ENCODE peak calls at places on chromosomes 7 and 10, in nine cellular contexts. C is NT2/D1, Z is neural progenitor cell, R is endodermal cell, O is HepG2, M is H9, A is mesendoderm, P is fibroblast of lung, J is SK-N-SH. W is an unnamed sample. For H3K4me1, the result is how much of the 10 kb centered on the place peaks cover.

GRCh38 chr10:70559861-70560260 is 42.7 kb downstream of the PRF1 start:
- DNase-seq in C (no peak), Z (no peak), R (no peak), O (no peak), M (no peak), A (peak), P (no peak), J (no peak), W (no peak)

GRCh38 chr7:47720141-47720906 is 138.4 kb upstream of the TNS3 start:
- DNase-seq in C (no peak), Z (no peak), R (no peak), O (no peak), M (no peak), A (no peak), P (peak), J (peak), W (no peak)

GRCh38 chr7:143901360-143901709 is 641 bp downstream of the TCAF1 start:
- DNase-seq in C (peak), Z (no peak), R (peak), O (peak), M (no peak), A (no peak), P (no peak), J (no peak), W (peak)

GRCh38 chr7:80028717-80029116 is 105.9 kb upstream of the GNAI1 start:
- DNase-seq in C (no peak), Z (no peak), R (no peak), O (no peak), M (no peak), A (no peak), P (no peak), J (no peak), W (no peak)

GRCh38 chr10:75926763-75927162 is 495.3 kb downstream of the LRMDA start:
- DNase-seq in C (no peak), Z (peak), R (peak), O (no peak), M (no peak), A (peak), P (no peak), J (no peak), W (peak)

GRCh38 chr7:4749363-4749762 is 26.1 kb upstream of the AP5Z1 start:
- DNase-seq in C (no peak), Z (no peak), R (no peak), O (no peak), M (no peak), A (no peak), P (no peak), J (no peak), W (no peak)

GRCh38 chr10:110833234-110833940 is 38.3 kb upstream of the PDCD4 start:
- DNase-seq in C (no peak), Z (no peak), R (peak), O (peak), M (no peak), A (no peak), P (no peak), J (no peak), W (no peak)

GRCh38 chr10:130171196-130171595 is 35.0 kb downstream of the GLRX3 start:
- DNase-seq in C (no peak), Z (no peak), R (no peak), O (no peak), M (no peak), A (no peak), P (no peak), J (no peak), W (no peak)

GRCh38 chr7:10672186-10672585 is 301.5 kb upstream of the PHF14 start:
- DNase-seq in C (no peak), Z (peak), R (no peak), O (no peak), M (no peak), A (peak), P (no peak), J (no peak), W (no peak)

GRCh38 chr10:132877473-132877872 is 64.9 kb downstream of the CFAP46 start:
- DNase-seq in C (no peak), Z (no peak), R (peak), O (no peak), M (no peak), A (no peak), P (no peak), J (no peak), W (no peak)

GRCh38 chr7:157702311-157703023 is 365.7 kb downstream of the DNAJB6 start:
- DNase-seq in C (no peak), Z (no peak), R (peak), O (no peak), M (no peak), A (no peak), P (no peak), J (peak), W (no peak)

GRCh38 chr10:88228130-88228529 is 355.0 kb downstream of the RNLS start:
- DNase-seq in C (no peak), Z (no peak), R (no peak), O (no peak), M (no peak), A (no peak), P (no peak), J (no peak), W (no peak)

GRCh38 chr10:79018591-79019011 is 50.2 kb upstream of the ZMIZ1 start:
- DNase-seq in C (no peak), Z (no peak), R (no peak), O (no peak), M (no peak), A (no peak), P (peak), J (peak), W (no peak)

GRCh38 chr7:30728591-30729100 is 23.3 kb upstream of the INMT start:
- DNase-seq in C (no peak), Z (no peak), R (no peak), O (no peak), M (no peak), A (no peak), P (no peak), J (no peak), W (no peak)

GRCh38 chr10:69421611-69422308 is 5.0 kb upstream of the TACR2 start:
- DNase-seq in C (no peak), Z (no peak), R (no peak), O (no peak), M (no peak), A (no peak), P (peak), J (no peak), W (no peak)

GRCh38 chr7:152202056-152202455 is 176.6 kb downstream of the GALNT11 start:
- DNase-seq in C (no peak), Z (no peak), R (no peak), O (no peak), M (no peak), A (no peak), P (peak), J (no peak), W (no peak)

GRCh38 chr7:75571209-75571608 is 79.1 kb downstream of the SPDYE5 start:
- DNase-seq in C (no peak), Z (peak), R (no peak), O (no peak), M (no peak), A (no peak), P (no peak), J (no peak), W (no peak)

GRCh38 chr7:127541548-127541947 is 43.8 kb downstream of the GCC1 start:
- DNase-seq in C (no peak), Z (no peak), R (no peak), O (no peak), M (no peak), A (no peak), P (no peak), J (peak), W (no peak)

DNA sequence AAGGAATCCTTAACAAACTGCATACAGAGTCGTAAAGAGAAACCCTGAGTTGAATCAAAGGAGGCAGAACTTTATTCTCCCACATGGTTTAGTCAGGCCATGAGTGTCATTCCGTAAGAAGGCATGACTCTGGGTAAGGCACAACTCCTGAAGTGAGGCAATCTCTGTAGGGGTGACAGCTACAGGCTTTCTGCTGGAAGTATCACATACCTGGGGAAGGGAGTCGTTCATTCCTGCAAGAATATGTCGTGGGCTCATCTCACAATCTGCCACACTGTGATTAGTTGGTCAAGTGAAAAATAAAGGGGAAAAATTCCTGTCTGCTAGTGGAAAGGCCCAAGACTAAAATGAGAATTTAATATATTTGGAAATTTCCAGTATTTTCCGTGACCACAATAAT is 392.6 kb downstream of the POM121L12 start:
- DNase-seq in C (no peak), Z (no peak), R (no peak), O (no peak), M (no peak), A (peak), P (no peak), J (no peak), W (no peak)
- H3K4me1 ChIP-seq in C (under half), Z (under half), R (under half), O (under half), M (under half), A (under half), P (under half), J (under half), W (under half)

GRCh38 chr7:2527505-2528464 is 8.2 kb downstream of the LFNG start:
- DNase-seq in C (no peak), Z (no peak), R (no peak), O (peak), M (no peak), A (no peak), P (peak), J (no peak), W (peak)

GRCh38 chr7:2526659-2527504 is 7.3 kb downstream of the LFNG start:
- DNase-seq in C (no peak), Z (no peak), R (no peak), O (no peak), M (no peak), A (no peak), P (no peak), J (no peak), W (peak)

GRCh38 chr7:2528481-2529095 is 9.0 kb downstream of the LFNG start:
- DNase-seq in C (no peak), Z (no peak), R (no peak), O (no peak), M (no peak), A (no peak), P (no peak), J (no peak), W (no peak)

GRCh38 chr7:2529161-2530075 is 9.8 kb downstream of the LFNG start:
- DNase-seq in C (no peak), Z (no peak), R (no peak), O (no peak), M (no peak), A (no peak), P (peak), J (no peak), W (peak)

DNA sequence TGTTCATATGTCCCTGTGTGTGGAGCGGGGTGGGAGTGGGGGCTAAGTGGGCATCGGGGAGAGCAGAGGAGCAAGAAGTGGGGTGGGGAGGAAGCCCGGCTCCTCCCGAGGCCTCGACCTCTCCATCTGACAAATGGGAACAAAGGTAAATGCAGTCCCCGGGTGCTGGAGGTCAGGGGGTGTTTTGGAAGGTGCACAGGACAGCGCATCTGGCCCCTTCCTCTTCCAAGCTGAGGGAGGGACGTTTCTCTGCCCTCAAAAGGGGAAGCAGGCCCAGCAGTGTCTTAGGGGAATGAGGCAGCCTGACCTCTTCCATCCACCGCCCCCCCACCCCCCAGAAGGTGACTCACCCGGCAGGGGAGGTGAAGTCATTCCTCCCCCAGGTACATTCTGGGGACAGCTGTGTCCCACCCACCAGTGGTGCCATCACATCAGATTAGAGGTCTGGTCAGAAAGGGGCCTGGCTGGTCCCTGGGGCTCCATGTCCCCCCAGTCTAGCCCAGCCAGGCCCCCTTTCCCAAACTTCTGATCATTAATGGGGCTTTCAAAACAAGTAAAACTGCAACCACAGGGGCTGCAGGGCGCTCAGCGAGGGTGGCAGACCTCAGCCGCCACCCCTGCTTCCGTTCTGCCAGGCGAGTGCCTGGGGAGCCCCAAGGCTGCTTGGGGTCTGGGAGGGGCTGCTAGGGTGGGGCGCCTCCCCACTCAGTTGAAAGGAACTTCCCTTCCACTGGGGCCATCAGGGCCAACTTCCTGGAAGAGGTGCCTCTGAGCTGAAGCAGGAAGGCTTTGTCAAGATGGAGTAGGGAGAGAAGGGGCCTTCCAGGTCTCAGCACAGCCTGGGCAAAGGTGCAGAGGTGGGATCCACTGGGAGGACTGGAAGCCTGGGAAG is 10.7 kb downstream of the LFNG start:
- DNase-seq in C (no peak), Z (peak), R (no peak), O (no peak), M (no peak), A (no peak), P (no peak), J (no peak), W (peak)
- H3K9ac ChIP-seq in C (peak), Z (no peak), R (no peak), O (no peak), M (no peak), A (no peak), P (no peak), J (peak), W (no peak)

GRCh38 chr10:95516774-95517373 is 44.3 kb downstream of the SORBS1 start:
- DNase-seq in C (no peak), Z (no peak), R (no peak), O (no peak), M (no peak), A (no peak), P (no peak), J (no peak), W (no peak)
- H3K4me1 ChIP-seq in C (under half), Z (under half), R (under half), O (half or more), M (under half), A (under half), P (under half), J (under half), W (under half)

GRCh38 chr7:100627238-100627549 is 14.2 kb downstream of the TFR2 start:
- DNase-seq in C (no peak), Z (no peak), R (no peak), O (no peak), M (no peak), A (no peak), P (no peak), J (no peak), W (no peak)
- H3K9ac ChIP-seq in C (peak), Z (no peak), R (no peak), O (no peak), M (no peak), A (no peak), P (no peak), J (no peak), W (no peak)

GRCh38 chr10:8402469-8403074 is 348.1 kb downstream of the GATA3 start:
- DNase-seq in C (no peak), Z (no peak), R (no peak), O (no peak), M (no peak), A (no peak), P (no peak), J (no peak), W (no peak)

GRCh38 chr10:8396675-8397074 is 342.2 kb downstream of the GATA3 start:
- DNase-seq in C (no peak), Z (no peak), R (no peak), O (no peak), M (no peak), A (no peak), P (no peak), J (no peak), W (no peak)

GRCh38 chr10:8401531-8401930 is 347.0 kb downstream of the GATA3 start:
- DNase-seq in C (no peak), Z (no peak), R (no peak), O (no peak), M (no peak), A (no peak), P (no peak), J (no peak), W (no peak)

GRCh38 chr10:8398771-8399170 is 344.3 kb downstream of the GATA3 start:
- DNase-seq in C (no peak), Z (no peak), R (no peak), O (no peak), M (no peak), A (no peak), P (no peak), J (no peak), W (no peak)

DNA sequence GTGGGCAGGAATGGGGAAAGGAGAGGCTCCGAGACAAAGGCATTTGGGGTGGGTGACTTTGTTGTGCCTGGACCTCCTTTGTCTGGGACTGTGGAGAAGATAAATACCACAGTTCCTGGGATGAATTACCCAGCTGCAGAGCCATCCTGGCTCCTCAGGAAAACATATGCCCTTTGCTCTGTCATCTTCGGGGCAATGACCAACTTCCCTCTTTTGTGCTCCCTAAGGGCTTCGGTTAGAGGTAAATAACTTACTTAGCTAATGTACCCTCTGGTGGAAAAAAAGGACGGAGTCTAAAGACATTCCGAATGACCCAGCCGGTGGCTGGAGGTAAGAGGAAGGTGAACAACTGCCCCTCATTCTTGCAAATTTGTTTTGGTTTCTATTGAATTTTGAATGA is 345.7 kb downstream of the GATA3 start:
- DNase-seq in C (no peak), Z (no peak), R (no peak), O (no peak), M (no peak), A (no peak), P (no peak), J (no peak), W (no peak)
- H3K4me1 ChIP-seq in C (under half), Z (under half), R (under half), O (under half), M (under half), A (under half), P (under half), J (under half), W (under half)

DNA sequence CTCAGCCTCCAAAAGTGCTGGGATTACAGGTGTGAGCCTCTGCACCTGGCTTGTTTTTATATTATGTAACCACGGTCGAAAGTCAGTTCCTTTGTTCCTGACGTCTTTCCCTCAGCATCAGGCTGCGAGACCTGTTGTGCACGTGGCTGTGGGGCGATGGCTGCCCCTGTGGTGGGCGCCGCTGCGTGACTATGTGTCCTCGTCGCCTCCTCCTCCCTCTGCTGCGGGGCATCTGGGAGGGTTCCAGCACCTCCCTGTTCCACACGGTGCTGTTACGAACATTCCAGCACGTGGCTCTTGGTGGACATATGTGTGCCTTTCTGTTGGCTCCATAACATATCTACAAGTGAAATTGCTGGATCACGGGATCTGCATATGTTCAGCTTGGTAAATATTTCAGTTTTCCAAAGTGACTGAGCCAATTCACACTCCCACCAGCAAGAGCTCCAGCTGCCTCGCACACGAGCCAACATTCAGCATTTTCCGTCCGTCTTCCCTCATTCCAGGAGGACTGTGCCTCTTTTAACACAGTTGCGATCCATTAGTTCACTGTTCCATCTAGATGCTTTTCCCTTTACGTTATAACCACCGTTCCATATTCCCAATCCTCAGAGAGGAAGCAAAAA is 25.1 kb downstream of the SNX8 start:
- DNase-seq in C (no peak), Z (no peak), R (no peak), O (no peak), M (no peak), A (no peak), P (no peak), J (no peak), W (no peak)
- H3K9ac ChIP-seq in C (no peak), Z (no peak), R (no peak), O (no peak), M (no peak), A (no peak), P (no peak), J (no peak), W (no peak)

GRCh38 chr7:130925136-130925794 is 191.3 kb upstream of the KLF14 start:
- DNase-seq in C (no peak), Z (no peak), R (no peak), O (peak), M (no peak), A (no peak), P (no peak), J (no peak), W (no peak)
- H3K4me1 ChIP-seq in C (under half), Z (under half), R (under half), O (half or more), M (under half), A (under half), P (under half), J (under half), W (under half)

DNA sequence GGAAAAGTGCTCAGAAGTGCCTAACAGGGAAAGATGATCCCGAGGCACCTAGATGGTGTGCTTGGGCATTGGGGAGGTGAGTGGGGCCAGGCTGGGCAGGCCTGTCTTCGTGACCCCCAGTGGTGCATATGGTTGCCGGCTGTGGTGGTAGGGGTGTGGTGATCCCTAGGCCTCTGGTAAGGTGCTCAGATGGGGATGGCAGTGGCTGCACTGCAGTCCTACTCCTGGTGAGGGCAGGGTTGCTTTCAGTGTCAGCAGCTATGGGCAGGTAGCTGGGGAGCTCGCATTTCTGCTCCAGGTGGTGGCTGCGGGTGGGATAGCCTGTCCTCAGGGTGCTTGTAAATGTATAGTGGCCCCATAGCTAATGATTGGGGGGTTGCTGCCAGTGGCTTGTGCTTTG is 154.0 kb downstream of the RAMP3 start:
- DNase-seq in C (no peak), Z (no peak), R (no peak), O (no peak), M (no peak), A (no peak), P (no peak), J (no peak), W (no peak)
- H3K9ac ChIP-seq in C (no peak), Z (no peak), R (no peak), O (no peak), M (no peak), A (no peak), P (no peak), J (no peak), W (no peak)

GRCh38 chr7:81075150-81075549 is 156.3 kb upstream of the SEMA3C start:
- DNase-seq in C (no peak), Z (no peak), R (no peak), O (no peak), M (no peak), A (no peak), P (no peak), J (no peak), W (no peak)
- H3K4me1 ChIP-seq in C (under half), Z (under half), R (under half), O (under half), M (under half), A (under half), P (under half), J (under half), W (under half)

W was measured in colonic mucosa.